ENCODE peak calls at places on chromosomes 11 and 22, in nine cellular contexts. B, M, T, F, S, I, Y, V and C are unnamed samples.

GRCh38 chr11:7527029-7527428 is 13.2 kb downstream of the PPFIBP2 start:
- DNase-seq in B (no peak), M (no peak), T (no peak), F (no peak), S (no peak), I (no peak), Y (no peak), V (no peak), C (no peak)

GRCh38 chr11:69745201-69745600 is 29.9 kb downstream of the FGF4 start:
- DNase-seq in B (no peak), M (no peak), T (no peak), F (no peak), S (no peak), I (no peak), Y (no peak), V (no peak), C (no peak)

GRCh38 chr11:62974848-62975522 is 9.8 kb downstream of the SLC22A6 start:
- DNase-seq in B (peak), M (no peak), T (peak), F (peak), S (peak), I (no peak), Y (peak), V (peak), C (no peak)

GRCh38 chr11:129943036-129943435 is 47.7 kb upstream of the NFRKB start:
- DNase-seq in B (no peak), M (no peak), T (no peak), F (no peak), S (no peak), I (no peak), Y (no peak), V (no peak), C (no peak)

GRCh38 chr22:30754971-30755759 is 60.5 kb downstream of the OSBP2 start:
- DNase-seq in B (peak), M (peak), T (peak), F (peak), S (peak), I (no peak), Y (peak), V (peak), C (peak)

GRCh38 chr11:12890476-12890875 is 118.6 kb upstream of the RASSF10 start:
- DNase-seq in B (no peak), M (no peak), T (no peak), F (no peak), S (no peak), I (no peak), Y (no peak), V (no peak), C (no peak)

GRCh38 chr11:114832532-114833125 is 154.3 kb downstream of the NXPE2 start:
- DNase-seq in B (no peak), M (no peak), T (no peak), F (no peak), S (no peak), I (no peak), Y (no peak), V (no peak), C (no peak)

GRCh38 chr11:60394666-60395343 is 1.5 kb upstream of the MS4A14 start:
- DNase-seq in B (no peak), M (no peak), T (no peak), F (no peak), S (no peak), I (no peak), Y (no peak), V (no peak), C (no peak)

GRCh38 chr22:37406836-37407235 is 20.4 kb downstream of the ELFN2 start:
- DNase-seq in B (no peak), M (no peak), T (peak), F (no peak), S (no peak), I (no peak), Y (no peak), V (no peak), C (no peak)

GRCh38 chr11:18065572-18065971 is 19.5 kb upstream of the TPH1 start:
- DNase-seq in B (peak), M (no peak), T (peak), F (no peak), S (no peak), I (no peak), Y (no peak), V (no peak), C (no peak)

GRCh38 chr11:113401718-113402117 is 14.1 kb downstream of the ANKK1 start:
- DNase-seq in B (peak), M (no peak), T (peak), F (no peak), S (peak), I (no peak), Y (peak), V (peak), C (peak)

GRCh38 chr11:17760102-17761029 is 25.8 kb downstream of the KCNC1 start:
- DNase-seq in B (peak), M (peak), T (peak), F (peak), S (peak), I (no peak), Y (peak), V (peak), C (peak)

GRCh38 chr11:4643084-4643483 is 698 bp upstream of the OR51E1 start:
- DNase-seq in B (no peak), M (no peak), T (no peak), F (no peak), S (no peak), I (no peak), Y (no peak), V (no peak), C (no peak)

GRCh38 chr11:876550-876949 is 33.9 kb downstream of the TSPAN4 start:
- DNase-seq in B (no peak), M (no peak), T (peak), F (no peak), S (no peak), I (no peak), Y (no peak), V (no peak), C (no peak)

GRCh38 chr11:109707411-109707810 is 285.4 kb downstream of the C11orf87 start:
- DNase-seq in B (no peak), M (no peak), T (no peak), F (no peak), S (no peak), I (no peak), Y (no peak), V (no peak), C (no peak)

GRCh38 chr11:84524422-84525051 is 1102.6 kb downstream of the DLG2 start:
- DNase-seq in B (no peak), M (no peak), T (no peak), F (no peak), S (peak), I (no peak), Y (no peak), V (no peak), C (peak)

GRCh38 chr11:94832604-94833238 is 64.6 kb downstream of the AMOTL1 start:
- DNase-seq in B (no peak), M (no peak), T (peak), F (no peak), S (no peak), I (no peak), Y (no peak), V (no peak), C (no peak)

GRCh38 chr11:71454470-71455113 is 1.6 kb downstream of the NADSYN1 start:
- DNase-seq in B (peak), M (no peak), T (peak), F (no peak), S (no peak), I (no peak), Y (peak), V (no peak), C (no peak)

GRCh38 chr22:49976439-49977175 is 16.0 kb downstream of the PIM3 start:
- DNase-seq in B (peak), M (no peak), T (no peak), F (no peak), S (peak), I (peak), Y (no peak), V (no peak), C (no peak)

GRCh38 chr11:85718991-85719807 is 33.2 kb upstream of the CCDC89 start:
- DNase-seq in B (no peak), M (no peak), T (peak), F (peak), S (peak), I (no peak), Y (peak), V (peak), C (peak)

GRCh38 chr11:58921778-58922390 is 17.4 kb upstream of the GLYATL1 start:
- DNase-seq in B (no peak), M (no peak), T (no peak), F (no peak), S (no peak), I (no peak), Y (no peak), V (no peak), C (no peak)

GRCh38 chr11:61885166-61885778 is 6.1 kb downstream of the FADS3 start:
- DNase-seq in B (no peak), M (no peak), T (no peak), F (no peak), S (no peak), I (no peak), Y (no peak), V (no peak), C (no peak)

GRCh38 chr11:60801194-60801593 is 16.1 kb downstream of the MS4A10 start:
- DNase-seq in B (no peak), M (no peak), T (no peak), F (no peak), S (no peak), I (no peak), Y (no peak), V (no peak), C (no peak)

GRCh38 chr11:68935066-68935465 is 31.4 kb downstream of the IGHMBP2 start:
- DNase-seq in B (no peak), M (no peak), T (no peak), F (no peak), S (no peak), I (no peak), Y (no peak), V (no peak), C (no peak)

GRCh38 chr11:62540804-62541671 is 5.6 kb downstream of the AHNAK start:
- DNase-seq in B (peak), M (peak), T (no peak), F (no peak), S (no peak), I (peak), Y (no peak), V (no peak), C (no peak)

GRCh38 chr22:43225609-43226008 is 38.7 kb upstream of the TTLL12 start:
- DNase-seq in B (no peak), M (no peak), T (no peak), F (no peak), S (no peak), I (no peak), Y (no peak), V (no peak), C (no peak)

GRCh38 chr22:17830041-17830961 is 56.0 kb upstream of the BID start:
- DNase-seq in B (peak), M (peak), T (peak), F (peak), S (peak), I (peak), Y (peak), V (peak), C (peak)

GRCh38 chr22:25898707-25899365 is 156.8 kb downstream of the MYO18B start:
- DNase-seq in B (no peak), M (no peak), T (no peak), F (no peak), S (peak), I (no peak), Y (no peak), V (peak), C (no peak)
- TF ChIP-seq CTCF in B (no peak), M (no peak), T (no peak), F (peak), S (peak), I (no peak), Y (no peak), V (no peak), C (peak)

GRCh38 chr22:46679711-46680269 is 58.3 kb downstream of the CERK start:
- DNase-seq in B (no peak), M (no peak), T (no peak), F (no peak), S (no peak), I (no peak), Y (no peak), V (no peak), C (no peak)

GRCh38 chr22:46682011-46682731 is 55.9 kb downstream of the CERK start:
- DNase-seq in B (no peak), M (no peak), T (no peak), F (no peak), S (no peak), I (no peak), Y (no peak), V (no peak), C (no peak)

GRCh38 chr22:46678785-46679700 is 58.9 kb downstream of the GRAMD4 start:
- DNase-seq in B (no peak), M (no peak), T (no peak), F (no peak), S (peak), I (no peak), Y (no peak), V (no peak), C (no peak)

GRCh38 chr22:46678003-46678657 is 57.9 kb downstream of the GRAMD4 start:
- DNase-seq in B (no peak), M (no peak), T (no peak), F (no peak), S (no peak), I (no peak), Y (no peak), V (no peak), C (no peak)

GRCh38 chr22:46681010-46681409 is 57.0 kb downstream of the CERK start:
- DNase-seq in B (no peak), M (no peak), T (peak), F (no peak), S (no peak), I (no peak), Y (no peak), V (no peak), C (no peak)
- TF ChIP-seq CTCF in B (peak), M (no peak), T (peak), F (no peak), S (peak), I (peak), Y (no peak), V (no peak), C (peak)

DNA sequence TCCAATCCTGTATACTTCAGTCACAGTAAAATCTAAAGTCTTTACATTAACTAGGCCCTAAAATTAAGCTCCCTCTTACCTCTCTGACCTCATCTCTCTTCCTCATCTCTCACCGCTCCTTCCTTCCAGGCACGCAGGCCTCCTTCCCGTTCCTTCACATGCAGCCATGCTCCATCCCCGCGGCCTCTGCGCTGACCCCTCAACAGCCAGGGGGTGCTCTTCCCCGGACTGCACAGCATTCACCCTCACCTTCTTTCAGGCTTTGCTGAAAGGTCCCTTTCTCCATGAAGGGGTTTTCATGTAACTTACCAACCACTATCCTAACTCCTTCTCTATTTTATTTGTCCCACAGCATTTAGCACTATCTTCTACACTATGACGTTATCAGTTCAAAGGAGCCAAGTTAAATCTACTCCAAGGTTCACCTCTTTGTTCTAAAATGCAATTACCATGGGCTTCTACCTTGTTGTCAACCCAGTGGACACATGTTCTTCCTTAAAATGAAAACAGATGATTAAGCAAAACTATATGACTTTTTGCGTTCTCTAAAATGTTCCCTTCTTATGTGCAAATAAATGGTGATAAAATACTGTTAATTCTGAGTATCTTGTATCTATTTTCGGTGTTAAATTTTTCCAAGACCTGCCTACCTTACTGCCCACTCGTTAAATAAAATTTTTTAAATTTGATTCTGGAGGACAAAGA is 57.8 kb upstream of the APOA1 start:
- DNase-seq in B (peak), M (no peak), T (peak), F (peak), S (no peak), I (peak), Y (no peak), V (no peak), C (no peak)
- TF ChIP-seq CTCF in B (no peak), M (peak), T (peak), F (peak), S (peak), I (peak), Y (no peak), V (no peak), C (peak)

GRCh38 chr11:9605742-9606141 is 32.3 kb downstream of the WEE1 start:
- DNase-seq in B (no peak), M (no peak), T (no peak), F (no peak), S (no peak), I (no peak), Y (no peak), V (no peak), C (no peak)

GRCh38 chr11:9604134-9604533 is 30.7 kb downstream of the WEE1 start:
- DNase-seq in B (no peak), M (no peak), T (no peak), F (no peak), S (no peak), I (no peak), Y (no peak), V (no peak), C (no peak)

GRCh38 chr11:9607511-9607899 is 34.0 kb downstream of the WEE1 start:
- DNase-seq in B (no peak), M (no peak), T (no peak), F (no peak), S (no peak), I (no peak), Y (no peak), V (no peak), C (no peak)

GRCh38 chr11:9609002-9609759 is 35.7 kb downstream of the WEE1 start:
- DNase-seq in B (no peak), M (no peak), T (no peak), F (no peak), S (no peak), I (no peak), Y (no peak), V (no peak), C (no peak)

GRCh38 chr11:9606799-9607510 is 33.5 kb downstream of the WEE1 start:
- DNase-seq in B (no peak), M (no peak), T (no peak), F (no peak), S (no peak), I (no peak), Y (peak), V (peak), C (no peak)
- TF ChIP-seq CTCF in B (no peak), M (no peak), T (no peak), F (no peak), S (no peak), I (no peak), Y (no peak), V (peak), C (no peak)

GRCh38 chr11:75337195-75337654 is 14.2 kb downstream of the ARRB1 start:
- DNase-seq in B (no peak), M (no peak), T (no peak), F (no peak), S (peak), I (no peak), Y (no peak), V (no peak), C (peak)

GRCh38 chr11:75338516-75339218 is 12.8 kb downstream of the ARRB1 start:
- DNase-seq in B (no peak), M (no peak), T (no peak), F (no peak), S (no peak), I (no peak), Y (no peak), V (no peak), C (peak)

GRCh38 chr11:75342231-75342918 is 9.1 kb downstream of the ARRB1 start:
- DNase-seq in B (no peak), M (no peak), T (no peak), F (no peak), S (no peak), I (no peak), Y (no peak), V (no peak), C (no peak)

GRCh38 chr11:75341583-75341982 is 9.9 kb downstream of the ARRB1 start:
- DNase-seq in B (no peak), M (no peak), T (peak), F (no peak), S (no peak), I (no peak), Y (no peak), V (no peak), C (no peak)

GRCh38 chr11:75339685-75340409 is 11.6 kb downstream of the ARRB1 start:
- DNase-seq in B (no peak), M (no peak), T (no peak), F (no peak), S (peak), I (no peak), Y (no peak), V (no peak), C (no peak)
- TF ChIP-seq CTCF in B (no peak), M (no peak), T (no peak), F (no peak), S (peak), I (no peak), Y (no peak), V (no peak), C (no peak)

DNA sequence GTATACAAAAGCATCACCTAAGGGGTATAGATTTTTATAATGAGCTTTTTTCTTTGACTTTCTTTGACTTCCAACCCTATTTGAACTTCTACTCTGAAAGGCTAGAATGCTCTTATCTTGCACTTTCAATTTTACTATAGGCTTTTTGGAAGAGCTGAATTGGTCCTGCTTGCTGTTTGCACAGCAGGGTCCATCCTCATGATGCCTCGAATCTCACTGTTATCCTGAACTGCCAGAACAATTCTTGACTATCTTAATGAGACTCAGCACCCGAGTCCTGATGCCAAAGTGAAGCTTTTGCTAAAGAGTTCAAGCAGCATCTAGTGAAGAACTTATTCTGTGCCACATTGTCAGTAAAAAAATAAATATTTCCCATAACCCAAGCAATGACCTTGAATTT is 488.3 kb upstream of the ANO5 start:
- DNase-seq in B (no peak), M (no peak), T (no peak), F (no peak), S (no peak), I (no peak), Y (no peak), V (no peak), C (no peak)
- TF ChIP-seq CTCF in B (no peak), M (no peak), T (no peak), F (no peak), S (no peak), I (no peak), Y (no peak), V (no peak), C (no peak)

GRCh38 chr22:34946339-34946985 is 119.5 kb upstream of the ISX start:
- DNase-seq in B (no peak), M (no peak), T (no peak), F (no peak), S (no peak), I (no peak), Y (no peak), V (no peak), C (no peak)

GRCh38 chr22:34943830-34944229 is 122.1 kb upstream of the ISX start:
- DNase-seq in B (no peak), M (no peak), T (no peak), F (no peak), S (no peak), I (no peak), Y (no peak), V (no peak), C (no peak)
- TF ChIP-seq CTCF in B (peak), M (no peak), T (no peak), F (no peak), S (no peak), I (no peak), Y (no peak), V (peak), C (no peak)

GRCh38 chr11:77340501-77340900 is 39.0 kb upstream of the GDPD4 start:
- DNase-seq in B (no peak), M (no peak), T (no peak), F (no peak), S (no peak), I (no peak), Y (no peak), V (no peak), C (no peak)

GRCh38 chr11:77351281-77351905 is 49.9 kb upstream of the GDPD4 start:
- DNase-seq in B (no peak), M (no peak), T (no peak), F (no peak), S (no peak), I (no peak), Y (no peak), V (no peak), C (no peak)

GRCh38 chr11:77347962-77348361 is 46.5 kb upstream of the GDPD4 start:
- DNase-seq in B (no peak), M (no peak), T (no peak), F (no peak), S (no peak), I (no peak), Y (no peak), V (no peak), C (no peak)

GRCh38 chr11:77346906-77347603 is 45.6 kb upstream of the GDPD4 start:
- DNase-seq in B (no peak), M (no peak), T (no peak), F (no peak), S (peak), I (no peak), Y (no peak), V (no peak), C (peak)

DNA sequence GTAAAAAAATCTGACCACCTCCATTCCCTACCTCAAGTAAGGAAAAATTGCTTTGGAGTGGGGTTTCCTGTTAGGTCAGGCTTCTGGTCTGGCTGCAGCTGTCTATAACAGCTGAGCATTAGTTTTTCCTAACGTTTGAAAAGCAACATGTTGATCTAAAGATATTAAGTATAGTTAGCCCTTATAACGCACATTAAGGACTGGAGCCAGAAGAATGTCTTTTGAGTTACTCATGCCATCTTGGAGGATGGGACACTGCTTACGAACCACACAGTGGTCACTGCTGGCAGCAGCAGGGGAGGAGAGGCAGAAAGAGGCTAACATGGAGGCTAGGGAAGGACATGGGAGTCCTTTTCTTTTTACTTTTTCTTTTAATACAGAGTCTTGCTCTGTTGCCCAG is 44.1 kb upstream of the GDPD4 start:
- DNase-seq in B (no peak), M (no peak), T (no peak), F (no peak), S (no peak), I (no peak), Y (no peak), V (no peak), C (peak)
- TF ChIP-seq CTCF in B (no peak), M (no peak), T (no peak), F (no peak), S (no peak), I (no peak), Y (no peak), V (no peak), C (peak)